ENCODE peak calls at places on chromosome 10, in ten cellular contexts. W is transverse colon, Z is HepG2, P is body of pancreas, S is uterus, V is heart left ventricle, L is spleen, B is ovary, N is tibial nerve, K is lower leg skin. U is an unnamed sample.

GRCh38 chr10:82742478-82742877 is 867.5 kb downstream of the NRG3 start:
- DNase-seq in W (no peak), Z (no peak), P (no peak), S (no peak), V (no peak), L (no peak), B (no peak), N (no peak), K (no peak), U (peak)

GRCh38 chr10:88676283-88677060 is 12.2 kb downstream of the LIPF start:
- DNase-seq in W (no peak), Z (no peak), P (no peak), S (no peak), V (no peak), L (no peak), B (no peak), N (no peak), K (no peak), U (no peak)

GRCh38 chr10:121444515-121444914 is 153.7 kb downstream of the FGFR2 start:
- DNase-seq in W (no peak), Z (no peak), P (no peak), S (no peak), V (no peak), L (no peak), B (no peak), N (no peak), K (no peak), U (no peak)

GRCh38 chr10:104128214-104128613 is 6.2 kb downstream of the SFR1 start:
- DNase-seq in W (no peak), Z (no peak), P (no peak), S (no peak), V (no peak), L (no peak), B (no peak), N (no peak), K (no peak), U (no peak)

GRCh38 chr10:32893431-32893830 is 64.6 kb downstream of the ITGB1 start:
- DNase-seq in W (no peak), Z (peak), P (no peak), S (no peak), V (no peak), L (no peak), B (no peak), N (no peak), K (no peak), U (no peak)

GRCh38 chr10:127889605-127890195 is 3.0 kb downstream of the CLRN3 start:
- DNase-seq in W (no peak), Z (no peak), P (peak), S (no peak), V (no peak), L (no peak), B (no peak), N (no peak), K (peak), U (peak)

GRCh38 chr10:88918506-88918905 is 34.1 kb downstream of the ACTA2 start:
- DNase-seq in W (no peak), Z (no peak), P (no peak), S (no peak), V (no peak), L (no peak), B (no peak), N (no peak), K (no peak), U (no peak)

GRCh38 chr10:110530131-110530831 is 32.6 kb downstream of the DUSP5 start:
- DNase-seq in W (no peak), Z (peak), P (peak), S (no peak), V (peak), L (peak), B (peak), N (peak), K (peak), U (peak)

GRCh38 chr10:111137587-111137986 is 60.8 kb downstream of the ADRA2A start:
- DNase-seq in W (no peak), Z (peak), P (no peak), S (no peak), V (no peak), L (no peak), B (no peak), N (no peak), K (no peak), U (no peak)

GRCh38 chr10:43137701-43137970 is 609 bp upstream of the CSGALNACT2 start:
- DNase-seq in W (peak), Z (peak), P (peak), S (peak), V (peak), L (peak), B (peak), N (no peak), K (no peak), U (no peak)

GRCh38 chr10:110706690-110707098 is 62.6 kb downstream of the RBM20 start:
- DNase-seq in W (no peak), Z (no peak), P (no peak), S (no peak), V (no peak), L (no peak), B (no peak), N (no peak), K (no peak), U (peak)

GRCh38 chr10:17262502-17262901 is 34.5 kb downstream of the VIM start:
- DNase-seq in W (no peak), Z (no peak), P (no peak), S (no peak), V (no peak), L (no peak), B (no peak), N (no peak), K (no peak), U (no peak)

GRCh38 chr10:86685416-86685815 is 17.1 kb downstream of the LDB3 start:
- DNase-seq in W (no peak), Z (no peak), P (no peak), S (no peak), V (no peak), L (no peak), B (no peak), N (no peak), K (no peak), U (no peak)

GRCh38 chr10:123433539-123433938 is 232.6 kb upstream of the GPR26 start:
- DNase-seq in W (no peak), Z (no peak), P (no peak), S (no peak), V (no peak), L (no peak), B (no peak), N (no peak), K (no peak), U (no peak)

GRCh38 chr10:73971636-73972354 is 26.1 kb upstream of the VCL start:
- DNase-seq in W (no peak), Z (peak), P (no peak), S (no peak), V (no peak), L (no peak), B (no peak), N (no peak), K (peak), U (no peak)

GRCh38 chr10:13924020-13924725 is 337.4 kb downstream of the PRPF18 start:
- DNase-seq in W (no peak), Z (no peak), P (no peak), S (no peak), V (no peak), L (no peak), B (no peak), N (no peak), K (no peak), U (peak)

GRCh38 chr10:55169509-55169908 is 368.5 kb upstream of the PCDH15 start:
- DNase-seq in W (no peak), Z (no peak), P (no peak), S (no peak), V (no peak), L (no peak), B (no peak), N (no peak), K (no peak), U (no peak)

GRCh38 chr10:80252296-80252887 is 37.1 kb downstream of the MAT1A start:
- DNase-seq in W (no peak), Z (no peak), P (no peak), S (no peak), V (no peak), L (no peak), B (no peak), N (no peak), K (no peak), U (no peak)

GRCh38 chr10:7475954-7476353 is 65.1 kb upstream of the SFMBT2 start:
- DNase-seq in W (no peak), Z (no peak), P (peak), S (no peak), V (no peak), L (no peak), B (peak), N (no peak), K (no peak), U (no peak)

GRCh38 chr10:4678023-4678950 is 147.7 kb upstream of the AKR1E2 start:
- DNase-seq in W (peak), Z (peak), P (peak), S (peak), V (no peak), L (no peak), B (no peak), N (no peak), K (no peak), U (no peak)

GRCh38 chr10:132612571-132613504 is 75.3 kb downstream of the INPP5A start:
- DNase-seq in W (no peak), Z (no peak), P (no peak), S (no peak), V (no peak), L (peak), B (peak), N (no peak), K (peak), U (no peak)

GRCh38 chr10:21173964-21174669 is 277.0 kb upstream of the NEBL start:
- DNase-seq in W (peak), Z (no peak), P (peak), S (no peak), V (peak), L (peak), B (peak), N (no peak), K (peak), U (peak)

GRCh38 chr10:123633106-123633505 is 33.0 kb upstream of the GPR26 start:
- DNase-seq in W (no peak), Z (no peak), P (no peak), S (no peak), V (no peak), L (no peak), B (no peak), N (no peak), K (peak), U (no peak)

GRCh38 chr10:107814865-107815487 is 650.5 kb upstream of the SORCS1 start:
- DNase-seq in W (peak), Z (peak), P (peak), S (peak), V (peak), L (no peak), B (no peak), N (peak), K (no peak), U (peak)

GRCh38 chr10:132133449-132134291 is 53.1 kb upstream of the DPYSL4 start:
- DNase-seq in W (no peak), Z (no peak), P (no peak), S (no peak), V (no peak), L (peak), B (peak), N (no peak), K (no peak), U (no peak)

GRCh38 chr10:51422311-51423120 is 276.9 kb downstream of the CSTF2T start:
- DNase-seq in W (peak), Z (peak), P (peak), S (peak), V (peak), L (no peak), B (no peak), N (peak), K (no peak), U (peak)

GRCh38 chr10:17109475-17110207 is 20.0 kb downstream of the CUBN start:
- DNase-seq in W (no peak), Z (no peak), P (no peak), S (no peak), V (no peak), L (no peak), B (no peak), N (no peak), K (no peak), U (peak)

GRCh38 chr10:28763471-28763870 is 86.2 kb downstream of the BAMBI start:
- DNase-seq in W (no peak), Z (no peak), P (no peak), S (no peak), V (no peak), L (no peak), B (no peak), N (no peak), K (no peak), U (no peak)

GRCh38 chr10:130970341-130971122 is 341.0 kb downstream of the TCERG1L start:
- DNase-seq in W (no peak), Z (no peak), P (no peak), S (no peak), V (no peak), L (no peak), B (no peak), N (no peak), K (peak), U (no peak)

GRCh38 chr10:18658992-18659783 is at the start of gene ARL5B:
- DNase-seq in W (peak), Z (peak), P (peak), S (peak), V (peak), L (peak), B (peak), N (peak), K (peak), U (peak)
- TF ChIP-seq POLR2A in W (peak), Z (peak), P (peak), S (peak), V (peak), L (peak), B (peak), N (peak), K (no peak), U (peak)

GRCh38 chr10:11612004-11613001 is 853 bp upstream of the USP6NL start:
- DNase-seq in W (no peak), Z (no peak), P (peak), S (no peak), V (no peak), L (no peak), B (no peak), N (no peak), K (no peak), U (no peak)
- TF ChIP-seq POLR2A in W (no peak), Z (no peak), P (no peak), S (no peak), V (no peak), L (no peak), B (no peak), N (no peak), K (no peak), U (no peak)

GRCh38 chr10:92758594-92758993 is 68.8 kb downstream of the HHEX start:
- DNase-seq in W (no peak), Z (peak), P (no peak), S (no peak), V (no peak), L (no peak), B (no peak), N (no peak), K (no peak), U (no peak)

GRCh38 chr10:92755725-92756124 is 66.0 kb downstream of the HHEX start:
- DNase-seq in W (no peak), Z (no peak), P (no peak), S (no peak), V (no peak), L (no peak), B (no peak), N (no peak), K (no peak), U (no peak)

GRCh38 chr10:92756233-92757065 is 66.7 kb downstream of the HHEX start:
- DNase-seq in W (peak), Z (peak), P (no peak), S (no peak), V (peak), L (no peak), B (no peak), N (no peak), K (no peak), U (no peak)

GRCh38 chr10:92757720-92758119 is 68.0 kb downstream of the HHEX start:
- DNase-seq in W (no peak), Z (no peak), P (no peak), S (no peak), V (no peak), L (no peak), B (no peak), N (no peak), K (no peak), U (no peak)

DNA sequence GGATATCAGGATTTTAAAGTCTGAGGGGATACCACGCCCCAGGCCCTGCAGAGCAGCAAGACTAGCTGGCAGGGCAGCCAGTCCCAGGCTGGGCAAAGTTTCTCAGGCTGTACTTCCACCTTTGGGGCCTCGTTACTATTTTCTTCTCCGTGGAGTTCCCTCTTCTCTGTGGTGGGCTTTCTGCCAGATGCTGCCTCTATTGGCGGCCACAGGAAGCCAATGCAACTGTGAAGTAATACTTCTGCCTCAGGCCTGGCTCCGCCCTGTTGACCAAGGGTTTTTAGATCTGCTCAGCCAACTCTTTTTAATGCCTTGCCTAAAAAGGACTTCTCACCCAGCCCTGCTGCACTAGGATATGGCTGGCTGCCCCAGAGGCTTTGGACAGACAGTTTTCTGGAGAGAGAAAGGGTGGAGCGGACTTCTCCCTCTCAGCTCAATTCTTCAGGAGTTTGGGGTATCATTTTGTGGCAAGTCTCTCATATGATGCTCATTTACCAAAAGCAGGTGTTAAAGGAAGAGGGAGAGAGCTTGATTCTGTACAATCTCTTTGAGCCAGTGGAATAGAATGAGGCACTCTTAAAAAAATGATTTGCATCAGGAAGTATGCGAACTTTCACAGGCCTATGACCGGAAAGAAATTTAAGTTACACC is 67.4 kb downstream of the HHEX start:
- DNase-seq in W (peak), Z (peak), P (peak), S (peak), V (peak), L (peak), B (peak), N (peak), K (peak), U (peak)
- TF ChIP-seq POLR2A in W (no peak), Z (no peak), P (no peak), S (no peak), V (no peak), L (no peak), B (no peak), N (peak), K (no peak), U (no peak)

DNA sequence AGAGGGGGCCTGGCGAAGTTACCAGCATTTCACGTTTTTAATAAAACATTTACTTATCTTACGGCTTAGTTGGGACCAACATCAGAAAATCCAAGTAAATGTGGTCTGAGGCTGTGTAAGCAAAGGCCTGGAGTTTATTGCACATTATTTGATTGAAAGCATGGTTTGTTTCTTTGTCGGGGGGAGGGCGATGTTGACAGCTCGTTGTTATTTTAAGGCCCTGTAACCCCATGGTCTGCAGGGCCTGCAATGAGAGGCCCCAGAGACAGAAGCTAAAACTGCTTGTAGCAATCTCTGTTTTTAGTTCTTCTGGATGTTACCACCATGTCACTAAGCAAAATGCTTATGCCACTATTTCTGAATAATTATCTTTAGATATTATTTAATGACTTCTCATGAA is 88.9 kb downstream of the MYOF start:
- DNase-seq in W (no peak), Z (no peak), P (no peak), S (no peak), V (no peak), L (no peak), B (no peak), N (no peak), K (no peak), U (no peak)
- TF ChIP-seq POLR2A in W (no peak), Z (no peak), P (no peak), S (no peak), V (no peak), L (no peak), B (no peak), N (no peak), K (no peak), U (no peak)

DNA sequence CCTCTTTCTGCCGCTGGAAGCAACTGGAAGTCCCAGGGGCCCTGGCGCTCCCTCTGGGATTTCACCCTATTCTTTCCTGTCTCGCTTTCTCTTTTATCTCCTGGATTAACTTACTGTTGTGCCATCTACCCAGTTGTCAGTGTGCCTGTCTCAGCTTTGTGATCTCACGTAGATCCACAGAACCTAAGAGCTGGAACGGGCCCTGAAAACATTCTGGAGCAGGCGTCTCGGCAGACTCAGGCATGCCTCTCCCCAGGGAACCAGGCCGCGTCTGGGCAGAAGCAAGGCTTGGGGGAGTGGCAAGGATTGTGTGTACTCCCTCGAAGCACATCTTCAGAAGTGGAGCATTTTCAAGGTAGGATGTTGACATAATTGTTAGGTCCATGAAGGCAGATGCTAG is 87.2 kb downstream of the KCNMA1 start:
- DNase-seq in W (no peak), Z (no peak), P (no peak), S (no peak), V (no peak), L (no peak), B (no peak), N (no peak), K (peak), U (no peak)
- TF ChIP-seq POLR2A in W (no peak), Z (no peak), P (no peak), S (no peak), V (no peak), L (no peak), B (no peak), N (no peak), K (no peak), U (no peak)

DNA sequence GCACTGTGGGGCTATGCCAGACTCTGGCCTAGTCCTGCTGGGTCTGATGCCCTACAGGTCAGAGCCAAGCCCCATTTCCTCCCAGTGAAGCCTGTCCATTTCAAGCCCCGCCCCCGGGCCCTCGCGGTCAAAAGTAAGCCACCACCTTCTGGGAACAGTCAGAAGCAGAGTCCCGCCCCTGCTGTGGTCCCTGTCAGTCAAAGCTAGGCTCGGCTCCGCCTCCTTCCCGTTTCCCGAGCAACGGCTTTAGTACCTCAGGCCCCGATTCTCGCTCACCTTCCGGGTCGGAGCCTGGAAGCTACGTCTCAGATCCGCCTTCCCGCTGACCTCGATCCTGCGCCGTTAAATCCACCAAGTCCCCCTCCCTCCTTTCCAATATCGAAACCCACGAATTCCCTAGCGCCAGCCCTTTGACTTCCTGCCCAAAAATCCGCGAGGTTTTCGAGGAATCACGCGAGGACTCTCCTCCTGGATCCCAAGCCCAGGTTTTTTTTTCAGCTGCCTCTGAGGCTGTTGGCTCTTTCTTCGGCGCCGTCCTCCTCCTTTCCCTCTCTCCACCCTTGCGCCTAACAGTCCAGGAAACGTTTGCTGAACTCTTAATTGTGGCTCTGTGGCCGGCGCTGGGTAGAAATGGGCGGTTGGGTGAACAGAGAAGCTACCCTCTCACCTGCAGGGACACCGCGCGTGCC is 11.8 kb downstream of the SFXN3 start:
- DNase-seq in W (peak), Z (peak), P (peak), S (peak), V (peak), L (peak), B (peak), N (peak), K (peak), U (peak)
- TF ChIP-seq POLR2A in W (peak), Z (peak), P (peak), S (no peak), V (peak), L (no peak), B (peak), N (peak), K (no peak), U (no peak)